ENCODE peak calls at places on chromosomes 7 and 10, in five cellular contexts. One of them, this sample, is unnamed.

GRCh38 chr7:129213828-129214227 is 11.0 kb upstream of the AHCYL2 start:
- DNase-seq in neural progenitor cell: peak
- DNase-seq in HCT116: no peak
- DNase-seq in PC-3: peak
- DNase-seq in GM23248: no peak
- DNase-seq in this sample: peak

GRCh38 chr7:100157334-100158228 is 942 bp downstream of the TRAPPC14 start:
- DNase-seq in neural progenitor cell: peak
- DNase-seq in PC-3: peak
- DNase-seq in HCT116: no peak
- DNase-seq in GM23248: peak
- DNase-seq in this sample: no peak

GRCh38 chr10:12819656-12820055 is 181.9 kb downstream of the CCDC3 start:
- DNase-seq in PC-3: no peak
- DNase-seq in neural progenitor cell: no peak
- DNase-seq in HCT116: no peak
- DNase-seq in GM23248: no peak
- DNase-seq in this sample: no peak

GRCh38 chr7:64832136-64832535 is 37.9 kb downstream of the ZNF138 start:
- DNase-seq in neural progenitor cell: no peak
- DNase-seq in GM23248: no peak
- DNase-seq in HCT116: no peak
- DNase-seq in PC-3: no peak
- DNase-seq in this sample: no peak

GRCh38 chr7:123573896-123574467 is 16.4 kb upstream of the NDUFA5 start:
- DNase-seq in GM23248: peak
- DNase-seq in HCT116: no peak
- DNase-seq in PC-3: no peak
- DNase-seq in neural progenitor cell: no peak
- DNase-seq in this sample: no peak

GRCh38 chr7:110084177-110084807 is 1006.6 kb upstream of the LRRN3 start:
- DNase-seq in neural progenitor cell: no peak
- DNase-seq in PC-3: no peak
- DNase-seq in GM23248: no peak
- DNase-seq in HCT116: no peak
- DNase-seq in this sample: no peak

GRCh38 chr10:31320179-31320597 is 1.2 kb downstream of the ZEB1 start:
- DNase-seq in HCT116: no peak
- DNase-seq in PC-3: peak
- DNase-seq in neural progenitor cell: peak
- DNase-seq in GM23248: peak
- DNase-seq in this sample: peak

GRCh38 chr10:19918800-19919199 is 102.6 kb downstream of the PLXDC2 start:
- DNase-seq in HCT116: no peak
- DNase-seq in neural progenitor cell: no peak
- DNase-seq in GM23248: peak
- DNase-seq in PC-3: peak
- DNase-seq in this sample: no peak

GRCh38 chr10:75111906-75112703 is 649 bp downstream of the SAMD8 start:
- DNase-seq in GM23248: peak
- DNase-seq in PC-3: peak
- DNase-seq in neural progenitor cell: peak
- DNase-seq in HCT116: peak
- DNase-seq in this sample: peak

GRCh38 chr10:100864981-100865380 is 47.8 kb upstream of the SLF2 start:
- DNase-seq in HCT116: no peak
- DNase-seq in GM23248: no peak
- DNase-seq in PC-3: no peak
- DNase-seq in neural progenitor cell: no peak
- DNase-seq in this sample: no peak

GRCh38 chr10:119445935-119446317 is 96.6 kb downstream of the RGS10 start:
- DNase-seq in HCT116: no peak
- DNase-seq in GM23248: no peak
- DNase-seq in neural progenitor cell: no peak
- DNase-seq in PC-3: no peak
- DNase-seq in this sample: no peak
- TF ChIP-seq EZH2 in HCT116: no peak
- TF ChIP-seq EZH2 in GM23248: no peak
- TF ChIP-seq EZH2 in neural progenitor cell: no peak
- TF ChIP-seq EZH2 in PC-3: no peak
- TF ChIP-seq EZH2 in this sample: no peak

DNA sequence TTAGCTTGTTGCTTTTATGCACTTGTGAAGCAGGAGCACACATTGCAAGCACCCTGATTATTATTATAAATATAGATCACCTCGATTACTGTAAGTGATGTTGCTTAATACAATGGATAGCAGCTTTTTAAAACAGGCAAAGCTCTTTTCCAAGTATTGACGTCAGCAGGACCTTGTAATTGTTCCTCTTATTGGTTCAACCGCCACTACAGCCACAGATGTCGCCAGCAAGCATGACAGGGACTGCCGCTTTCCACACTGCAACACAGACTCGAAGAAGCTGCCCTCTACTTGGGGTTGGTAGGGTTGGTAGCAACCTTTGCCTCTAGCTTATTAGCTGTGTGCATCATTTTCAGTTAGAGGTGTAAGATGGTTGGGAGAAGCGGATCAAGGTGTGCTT is 167.6 kb downstream of the ZNF365 start:
- DNase-seq in PC-3: no peak
- DNase-seq in neural progenitor cell: no peak
- DNase-seq in GM23248: no peak
- DNase-seq in HCT116: no peak
- DNase-seq in this sample: no peak
- TF ChIP-seq EZH2phosphoT487 in PC-3: no peak
- TF ChIP-seq EZH2phosphoT487 in neural progenitor cell: no peak
- TF ChIP-seq EZH2phosphoT487 in GM23248: no peak
- TF ChIP-seq EZH2phosphoT487 in HCT116: no peak
- TF ChIP-seq EZH2phosphoT487 in this sample: no peak

GRCh38 chr7:24757799-24758275 is 573 bp upstream of the GSDME start:
- DNase-seq in HCT116: no peak
- DNase-seq in GM23248: peak
- DNase-seq in neural progenitor cell: peak
- DNase-seq in PC-3: peak
- DNase-seq in this sample: no peak
- H3K9ac ChIP-seq in HCT116: peak
- H3K9ac ChIP-seq in GM23248: peak
- H3K9ac ChIP-seq in neural progenitor cell: no peak
- H3K9ac ChIP-seq in PC-3: peak
- H3K9ac ChIP-seq in this sample: peak

GRCh38 chr10:78956391-78956790 is 112.4 kb upstream of the ZMIZ1 start:
- DNase-seq in HCT116: no peak
- DNase-seq in GM23248: no peak
- DNase-seq in PC-3: no peak
- DNase-seq in neural progenitor cell: no peak
- DNase-seq in this sample: no peak
- TF ChIP-seq EZH2 in HCT116: no peak
- TF ChIP-seq EZH2 in GM23248: no peak
- TF ChIP-seq EZH2 in PC-3: no peak
- TF ChIP-seq EZH2 in neural progenitor cell: no peak
- TF ChIP-seq EZH2 in this sample: no peak

GRCh38 chr10:3764626-3765375 is 20.2 kb downstream of the KLF6 start:
- DNase-seq in HCT116: no peak
- DNase-seq in PC-3: peak
- DNase-seq in neural progenitor cell: no peak
- DNase-seq in GM23248: no peak
- DNase-seq in this sample: peak
- TF ChIP-seq EZH2phosphoT487 in HCT116: no peak
- TF ChIP-seq EZH2phosphoT487 in PC-3: no peak
- TF ChIP-seq EZH2phosphoT487 in neural progenitor cell: no peak
- TF ChIP-seq EZH2phosphoT487 in GM23248: no peak
- TF ChIP-seq EZH2phosphoT487 in this sample: no peak

DNA sequence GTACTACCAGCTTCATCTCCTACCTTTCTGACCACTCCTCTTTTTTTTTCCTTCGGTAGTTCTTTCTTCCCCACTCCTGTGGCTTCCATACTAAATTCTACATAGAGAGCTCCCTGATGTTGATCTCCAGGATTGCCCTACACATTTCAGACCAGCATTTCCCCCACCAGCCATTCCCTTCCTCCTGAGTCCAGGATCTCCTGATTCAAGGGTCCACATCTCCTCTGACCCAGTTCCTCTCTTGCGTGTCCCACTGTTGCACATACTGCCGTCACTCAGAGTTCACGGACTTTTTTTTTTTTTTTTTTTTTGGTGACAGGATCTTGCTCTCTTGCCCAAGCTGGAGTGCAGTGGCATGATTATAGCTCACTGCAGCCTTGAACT is 29.9 kb upstream of the ZRANB1 start:
- DNase-seq in neural progenitor cell: no peak
- DNase-seq in HCT116: no peak
- DNase-seq in GM23248: no peak
- DNase-seq in PC-3: no peak
- DNase-seq in this sample: no peak
- H3K9ac ChIP-seq in neural progenitor cell: no peak
- H3K9ac ChIP-seq in HCT116: no peak
- H3K9ac ChIP-seq in GM23248: peak
- H3K9ac ChIP-seq in PC-3: no peak
- H3K9ac ChIP-seq in this sample: no peak